ENCODE peak calls at places on chromosomes 12 and 14, in ten cellular contexts. J is kidney epithelial cell, M is adrenal gland, Q is A673, U is Panc1, F is pancreas, O is T-helper 2 cell, G is bronchial epithelial cell, H is neural crest cell, N is head of caudate nucleus. V is an unnamed sample.

GRCh38 chr12:111838353-111838752 is 3.7 kb upstream of the MAPKAPK5 start:
- DNase-seq in J (no peak), M (no peak), Q (no peak), U (no peak), F (no peak), O (no peak), G (no peak), H (no peak), N (no peak), V (no peak)

GRCh38 chr12:49507139-49507538 is 31.7 kb upstream of the KCNH3 start:
- DNase-seq in J (peak), M (no peak), Q (peak), U (no peak), F (no peak), O (no peak), G (peak), H (no peak), N (no peak), V (peak)

GRCh38 chr14:34713681-34714319 is 593 bp downstream of the CFL2 start:
- DNase-seq in J (peak), M (peak), Q (peak), U (no peak), F (peak), O (peak), G (peak), H (no peak), N (no peak), V (peak)

GRCh38 chr12:1130571-1130970 is 139.5 kb downstream of the ERC1 start:
- DNase-seq in J (no peak), M (no peak), Q (no peak), U (no peak), F (no peak), O (no peak), G (peak), H (no peak), N (no peak), V (no peak)

GRCh38 chr14:102768223-102769048 is 8.8 kb upstream of the TRAF3 start:
- DNase-seq in J (no peak), M (no peak), Q (no peak), U (no peak), F (no peak), O (no peak), G (no peak), H (no peak), N (no peak), V (no peak)

GRCh38 chr12:56593909-56594621 is 36.1 kb downstream of the BAZ2A start:
- DNase-seq in J (peak), M (peak), Q (peak), U (peak), F (no peak), O (peak), G (peak), H (peak), N (peak), V (peak)

GRCh38 chr14:74784634-74785033 is 21.5 kb downstream of the YLPM1 start:
- DNase-seq in J (no peak), M (no peak), Q (no peak), U (no peak), F (no peak), O (no peak), G (no peak), H (no peak), N (no peak), V (no peak)

GRCh38 chr12:105107176-105107496 is 395 bp upstream of the WASHC4 start:
- DNase-seq in J (no peak), M (no peak), Q (no peak), U (no peak), F (no peak), O (no peak), G (peak), H (no peak), N (no peak), V (no peak)

GRCh38 chr14:23631702-23632460 is 4.3 kb upstream of the DHRS2 start:
- DNase-seq in J (peak), M (peak), Q (peak), U (peak), F (peak), O (peak), G (peak), H (peak), N (peak), V (peak)

GRCh38 chr12:93080994-93081809 is 152.1 kb upstream of the EEA1 start:
- DNase-seq in J (no peak), M (no peak), Q (peak), U (no peak), F (no peak), O (no peak), G (no peak), H (no peak), N (no peak), V (no peak)

GRCh38 chr12:81080431-81080983 is 2.6 kb downstream of the ACSS3 start:
- DNase-seq in J (no peak), M (no peak), Q (peak), U (no peak), F (no peak), O (no peak), G (no peak), H (no peak), N (no peak), V (no peak)

GRCh38 chr12:47561746-47562145 is 144.1 kb downstream of the RPAP3 start:
- DNase-seq in J (no peak), M (no peak), Q (no peak), U (no peak), F (no peak), O (no peak), G (peak), H (no peak), N (no peak), V (no peak)

GRCh38 chr14:73058923-73059311 is 583 bp downstream of the RBM25 start:
- DNase-seq in J (no peak), M (no peak), Q (peak), U (no peak), F (peak), O (no peak), G (peak), H (no peak), N (no peak), V (no peak)

GRCh38 chr14:56131865-56132830 is 13.9 kb downstream of the PELI2 start:
- DNase-seq in J (no peak), M (no peak), Q (no peak), U (no peak), F (no peak), O (no peak), G (no peak), H (no peak), N (no peak), V (no peak)